ENCODE peak calls at places on chromosomes 1 and 21, in six cellular contexts. I is progenitor cell of endocrine pancreas, N is kidney, S is GM06990, K is GM23338, E is brain microvascular endothelial cell. P is an unnamed sample.

GRCh38 chr1:57222801-57223200 is 201.1 kb downstream of the DAB1 start:
- DNase-seq in I (no peak), N (no peak), S (no peak), K (no peak), E (no peak), P (no peak)

GRCh38 chr1:25031966-25032667 is 102.0 kb upstream of the RUNX3 start:
- DNase-seq in I (no peak), N (peak), S (peak), K (no peak), E (peak), P (peak)

GRCh38 chr1:67339623-67340343 is 32.1 kb downstream of the IL12RB2 start:
- DNase-seq in I (no peak), N (no peak), S (peak), K (no peak), E (peak), P (no peak)

GRCh38 chr1:215076312-215076711 is 6.2 kb upstream of the KCNK2 start:
- DNase-seq in I (no peak), N (no peak), S (no peak), K (peak), E (peak), P (no peak)

GRCh38 chr1:18319099-18319498 is 161.6 kb upstream of the KLHDC7A start:
- DNase-seq in I (no peak), N (no peak), S (no peak), K (no peak), E (no peak), P (no peak)

GRCh38 chr1:89365206-89365605 is 1.3 kb downstream of the GBP6 start:
- DNase-seq in I (no peak), N (no peak), S (no peak), K (no peak), E (no peak), P (no peak)

GRCh38 chr1:77948841-77949424 is 29.9 kb downstream of the FUBP1 start:
- DNase-seq in I (no peak), N (no peak), S (no peak), K (peak), E (peak), P (no peak)

GRCh38 chr1:112271270-112271669 is 124.7 kb upstream of the CTTNBP2NL start:
- DNase-seq in I (no peak), N (no peak), S (no peak), K (no peak), E (no peak), P (no peak)

GRCh38 chr1:93621246-93621645 is 60.4 kb downstream of the BCAR3 start:
- DNase-seq in I (no peak), N (no peak), S (no peak), K (no peak), E (no peak), P (no peak)

GRCh38 chr1:119987112-119987511 is 82.3 kb downstream of the NOTCH2 start:
- DNase-seq in I (no peak), N (no peak), S (no peak), K (no peak), E (peak), P (no peak)

GRCh38 chr1:12356004-12356890 is 126.4 kb downstream of the VPS13D start:
- DNase-seq in I (no peak), N (no peak), S (no peak), K (no peak), E (peak), P (no peak)

GRCh38 chr1:152167835-152168534 is 9.0 kb upstream of the RPTN start:
- DNase-seq in I (no peak), N (no peak), S (no peak), K (no peak), E (peak), P (no peak)

GRCh38 chr1:214022810-214023425 is 35.1 kb downstream of the PROX1 start:
- DNase-seq in I (no peak), N (no peak), S (no peak), K (no peak), E (no peak), P (no peak)

GRCh38 chr1:223331301-223331700 is 32.7 kb downstream of the SUSD4 start:
- DNase-seq in I (no peak), N (no peak), S (no peak), K (peak), E (no peak), P (no peak)

GRCh38 chr1:1900883-1901640 is 10.2 kb upstream of the GNB1 start:
- DNase-seq in I (no peak), N (peak), S (no peak), K (no peak), E (no peak), P (no peak)

GRCh38 chr1:201375169-201375568 is 2.3 kb downstream of the TNNT2 start:
- DNase-seq in I (no peak), N (no peak), S (no peak), K (no peak), E (no peak), P (no peak)

GRCh38 chr21:15445327-15445726 is 284.5 kb upstream of the USP25 start:
- DNase-seq in I (no peak), N (no peak), S (no peak), K (peak), E (no peak), P (no peak)

GRCh38 chr1:19477284-19478240 is 7.8 kb downstream of the CAPZB start:
- DNase-seq in I (no peak), N (no peak), S (no peak), K (no peak), E (no peak), P (no peak)

GRCh38 chr1:39395357-39395831 is 96.0 kb upstream of the BMP8A start:
- DNase-seq in I (no peak), N (no peak), S (no peak), K (no peak), E (peak), P (no peak)

GRCh38 chr21:17780539-17780938 is 38.6 kb downstream of the C21orf91 start:
- DNase-seq in I (no peak), N (no peak), S (peak), K (no peak), E (no peak), P (no peak)

GRCh38 chr1:115706774-115707425 is 61.6 kb downstream of the CASQ2 start:
- DNase-seq in I (no peak), N (no peak), S (no peak), K (peak), E (peak), P (no peak)

GRCh38 chr1:108877324-108877812 is 583 bp downstream of the GPSM2 start:
- DNase-seq in I (no peak), N (no peak), S (no peak), K (no peak), E (peak), P (no peak)

GRCh38 chr1:207925210-207925609 is 14.3 kb upstream of the CD34 start:
- DNase-seq in I (no peak), N (peak), S (no peak), K (peak), E (peak), P (no peak)

GRCh38 chr1:97004054-97004453 is 282.5 kb downstream of the PTBP2 start:
- DNase-seq in I (no peak), N (no peak), S (no peak), K (no peak), E (no peak), P (no peak)

GRCh38 chr1:23913212-23913880 is at the start of gene CNR2:
- DNase-seq in I (no peak), N (no peak), S (peak), K (no peak), E (no peak), P (peak)

GRCh38 chr1:49052102-49052501 is 275.4 kb upstream of the BEND5 start:
- DNase-seq in I (no peak), N (no peak), S (no peak), K (no peak), E (no peak), P (no peak)

GRCh38 chr1:85580046-85580411 is 532 bp upstream of the CCN1 start:
- DNase-seq in I (no peak), N (no peak), S (no peak), K (peak), E (no peak), P (no peak)

GRCh38 chr21:34997295-34997694 is 51.8 kb downstream of the RUNX1 start:
- DNase-seq in I (no peak), N (no peak), S (no peak), K (no peak), E (no peak), P (no peak)

GRCh38 chr1:22916469-22916817 is 56.2 kb downstream of the LACTBL1 start:
- DNase-seq in I (no peak), N (no peak), S (no peak), K (no peak), E (no peak), P (no peak)

GRCh38 chr1:209246660-209247059 is 336.9 kb upstream of the CAMK1G start:
- DNase-seq in I (no peak), N (no peak), S (no peak), K (no peak), E (peak), P (no peak)

GRCh38 chr1:215599418-215599817 is 32.3 kb downstream of the KCTD3 start:
- DNase-seq in I (no peak), N (no peak), S (no peak), K (peak), E (peak), P (no peak)

DNA sequence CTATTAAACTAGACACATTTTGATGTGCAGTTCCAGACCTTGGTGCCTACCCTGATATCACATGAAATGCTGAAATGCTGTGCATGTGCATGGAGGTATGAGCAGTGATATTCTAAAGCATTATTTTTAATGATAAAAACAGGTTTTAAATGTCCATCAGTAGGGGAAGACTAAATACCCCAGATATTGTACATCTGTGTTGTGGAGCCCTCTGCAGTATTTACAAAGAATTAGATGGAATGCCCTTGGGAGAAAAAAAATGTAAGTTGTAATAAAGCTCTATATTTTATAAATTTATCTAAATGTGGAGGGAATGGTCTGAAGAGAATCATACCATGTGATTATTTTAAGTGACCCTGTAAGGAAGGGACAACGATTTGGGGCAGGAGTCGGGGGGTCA is 39.1 kb upstream of the IGSF5 start:
- DNase-seq in I (no peak), N (no peak), S (no peak), K (no peak), E (no peak), P (no peak)
- TF ChIP-seq CTCF in I (no peak), N (no peak), S (no peak), K (no peak), E (no peak), P (no peak)

DNA sequence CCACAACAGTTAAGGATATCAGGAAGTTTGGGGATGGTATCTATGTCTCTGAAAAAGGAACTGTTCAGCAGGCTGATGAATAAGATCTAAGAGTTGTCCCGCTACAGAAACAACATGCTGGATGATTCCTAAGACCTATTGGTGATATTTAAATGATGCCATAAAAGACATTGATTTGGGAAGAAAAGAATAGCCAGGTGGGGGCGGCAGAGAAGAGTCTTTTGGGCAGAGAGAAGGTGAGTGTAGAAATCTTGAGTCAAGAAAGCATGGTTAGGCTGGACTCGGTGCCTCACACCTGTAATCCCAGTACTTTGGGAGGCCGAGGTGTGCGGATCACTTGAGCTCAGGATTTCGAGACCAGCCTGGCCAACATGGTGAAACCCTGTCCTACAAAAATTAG is 11.8 kb upstream of the TMEM201 start:
- DNase-seq in I (no peak), N (no peak), S (no peak), K (no peak), E (no peak), P (no peak)
- TF ChIP-seq CTCF in I (no peak), N (no peak), S (no peak), K (peak), E (no peak), P (no peak)

GRCh38 chr1:240031009-240031408 is 60.7 kb upstream of the FMN2 start:
- DNase-seq in I (no peak), N (no peak), S (no peak), K (no peak), E (peak), P (no peak)
- TF ChIP-seq CTCF in I (no peak), N (no peak), S (no peak), K (no peak), E (peak), P (no peak)

DNA sequence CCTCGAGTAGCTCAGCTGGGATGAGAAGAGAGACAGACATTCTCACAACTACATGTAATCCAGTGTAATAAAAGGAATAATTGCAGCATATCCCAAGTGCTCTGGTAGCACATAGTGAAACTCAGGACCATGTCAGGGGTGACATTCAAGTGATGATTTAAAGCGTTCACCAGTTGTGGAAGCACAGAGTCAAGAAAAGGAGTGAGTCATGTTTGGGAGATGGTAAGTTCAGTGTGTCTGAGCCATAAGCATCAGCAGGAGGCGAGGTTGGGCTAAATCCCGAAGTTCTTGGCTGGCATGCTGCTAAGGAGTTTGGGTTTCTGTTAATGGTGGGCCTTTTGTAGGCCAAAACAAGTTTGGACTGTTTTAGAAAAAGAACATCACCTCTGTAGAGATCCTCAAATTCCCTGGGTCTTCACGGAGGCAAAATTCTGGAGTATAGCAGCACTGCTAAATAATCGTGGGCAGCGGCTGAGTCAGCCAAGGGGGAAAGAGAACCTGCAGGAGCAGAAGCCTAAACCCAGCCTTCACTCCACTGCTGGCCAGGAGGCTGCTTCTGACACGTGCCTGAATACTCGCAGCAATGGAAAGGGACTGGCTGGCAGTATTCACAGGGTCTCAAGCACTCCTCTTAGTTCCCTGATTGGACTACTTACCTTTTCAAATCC is 7.2 kb upstream of the NHLH1 start:
- DNase-seq in I (no peak), N (no peak), S (no peak), K (peak), E (peak), P (no peak)
- TF ChIP-seq CTCF in I (no peak), N (no peak), S (no peak), K (no peak), E (no peak), P (no peak)

DNA sequence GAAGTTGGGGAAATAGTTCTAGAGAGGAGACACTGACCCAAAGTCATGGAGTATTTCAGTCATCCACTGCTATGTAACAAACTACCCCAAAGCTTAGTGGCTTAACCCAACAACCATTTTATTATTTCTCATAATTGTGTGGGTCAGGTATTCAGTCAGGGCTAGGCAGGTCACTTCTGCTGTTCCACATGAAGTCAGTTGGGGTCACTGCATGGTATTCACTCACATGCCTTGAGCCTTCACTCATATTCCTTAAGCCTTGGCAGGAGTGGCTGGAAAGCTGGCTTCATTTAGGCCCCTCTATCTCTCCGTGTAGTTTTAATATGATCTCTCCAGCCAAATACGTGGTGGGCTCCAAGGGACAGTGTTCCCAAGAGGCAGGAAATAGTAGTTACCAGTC is 17.5 kb upstream of the RNF11 start:
- DNase-seq in I (no peak), N (no peak), S (no peak), K (no peak), E (no peak), P (no peak)
- TF ChIP-seq CTCF in I (no peak), N (no peak), S (no peak), K (no peak), E (no peak), P (no peak)

P was measured in activated B cell treated with CpG ODN at 0.5 μM for 24 hours.